ENCODE peak calls at places on chromosomes 5 and 9, in four cellular contexts. W is AG10803, S is IMR-90, V is cardiac muscle cell. Z is an unnamed sample.

GRCh38 chr5:111927191-111927590 is 170.2 kb upstream of the NREP start:
- DNase-seq in W (no peak), S (peak), V (no peak), Z (no peak)

GRCh38 chr5:158422653-158423505 is 563.9 kb upstream of the CLINT1 start:
- DNase-seq in S (peak), W (no peak), V (no peak), Z (no peak)

GRCh38 chr5:28473531-28474107 is 1435.2 kb upstream of the CDH9 start:
- DNase-seq in W (no peak), V (peak), S (no peak), Z (no peak)

GRCh38 chr5:171395042-171395441 is 7.4 kb downstream of the NPM1 start:
- DNase-seq in V (no peak), S (no peak), W (no peak), Z (no peak)

GRCh38 chr9:126663661-126664072 is 49.9 kb downstream of the LMX1B start:
- DNase-seq in W (no peak), S (no peak), V (no peak), Z (no peak)

GRCh38 chr5:27778121-27778520 is 739.7 kb upstream of the CDH9 start:
- DNase-seq in V (no peak), S (no peak), W (no peak), Z (no peak)

GRCh38 chr9:86575825-86576488 is 221.7 kb upstream of the TUT7 start:
- DNase-seq in W (no peak), V (no peak), S (no peak), Z (no peak)

GRCh38 chr5:69213513-69214215 is 21.0 kb upstream of the CDK7 start:
- DNase-seq in S (peak), V (no peak), W (peak), Z (no peak)

GRCh38 chr5:119271758-119272730 is 83.8 kb upstream of the TNFAIP8 start:
- DNase-seq in W (peak), S (no peak), V (no peak), Z (no peak)

GRCh38 chr9:92650839-92651621 is 18.9 kb downstream of the IPPK start:
- DNase-seq in W (peak), S (peak), V (no peak), Z (no peak)

GRCh38 chr9:129497837-129498450 is 123.0 kb downstream of the C9orf50 start:
- DNase-seq in W (no peak), V (no peak), S (no peak), Z (no peak)

GRCh38 chr5:121870489-121870888 is 18.8 kb downstream of the FTMT start:
- DNase-seq in W (no peak), S (peak), V (no peak), Z (no peak)

GRCh38 chr9:112029921-112030444 is 133.4 kb downstream of the UGCG start:
- DNase-seq in V (peak), S (peak), W (peak), Z (no peak)

GRCh38 chr5:150133581-150134197 is 22.0 kb downstream of the PDGFRB start:
- DNase-seq in W (no peak), V (no peak), S (no peak), Z (no peak)

GRCh38 chr9:98445576-98445975 is 190.1 kb upstream of the TBC1D2 start:
- DNase-seq in V (no peak), S (no peak), W (no peak), Z (no peak)

GRCh38 chr5:171092194-171092593 is 216.9 kb upstream of the TLX3 start:
- DNase-seq in S (peak), W (peak), V (no peak), Z (no peak)

GRCh38 chr5:157390924-157391297 is 69.1 kb upstream of the NIPAL4 start:
- DNase-seq in V (no peak), S (no peak), W (no peak), Z (no peak)

GRCh38 chr9:86350006-86350755 is 4.0 kb downstream of the TUT7 start:
- DNase-seq in S (no peak), V (no peak), W (no peak), Z (peak)

GRCh38 chr9:135718616-135719015 is 16.6 kb downstream of the KCNT1 start:
- DNase-seq in W (peak), S (peak), V (no peak), Z (no peak)

GRCh38 chr5:67528953-67529352 is 332.4 kb upstream of the CD180 start:
- DNase-seq in V (no peak), S (no peak), W (no peak), Z (no peak)

DNA sequence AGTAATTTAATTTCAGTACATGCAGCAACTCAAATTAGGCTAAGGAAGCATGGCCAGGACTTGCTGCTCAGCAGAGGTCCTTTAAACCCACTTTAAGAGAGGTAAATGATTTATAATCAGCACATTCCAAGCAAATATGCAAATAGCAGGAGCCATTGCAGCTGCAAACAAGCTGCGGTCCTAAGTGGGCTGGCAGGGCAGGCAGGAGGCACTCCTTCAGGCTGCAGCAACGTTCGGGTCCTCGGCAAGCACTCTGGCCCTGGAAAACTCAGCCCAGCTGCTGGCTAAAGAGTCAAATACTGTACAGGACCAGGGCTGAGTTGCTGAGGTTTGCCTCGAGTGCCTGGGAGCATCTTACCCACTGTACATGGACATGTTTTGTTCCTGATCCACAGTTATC is 126.9 kb downstream of the FSTL4 start:
- DNase-seq in V (no peak), S (no peak), W (no peak), Z (no peak)
- TF ChIP-seq CTCF in V (no peak), S (no peak), W (no peak), Z (no peak)

GRCh38 chr5:109905906-109906305 is 216.2 kb downstream of the MAN2A1 start:
- DNase-seq in V (no peak), S (no peak), W (no peak), Z (no peak)
- TF ChIP-seq CTCF in V (no peak), S (no peak), W (no peak), Z (no peak)

GRCh38 chr5:168603776-168604175 is 24.6 kb upstream of the PANK3 start:
- DNase-seq in V (no peak), W (peak), S (no peak), Z (no peak)
- TF ChIP-seq CTCF in V (no peak), W (no peak), S (no peak), Z (no peak)

DNA sequence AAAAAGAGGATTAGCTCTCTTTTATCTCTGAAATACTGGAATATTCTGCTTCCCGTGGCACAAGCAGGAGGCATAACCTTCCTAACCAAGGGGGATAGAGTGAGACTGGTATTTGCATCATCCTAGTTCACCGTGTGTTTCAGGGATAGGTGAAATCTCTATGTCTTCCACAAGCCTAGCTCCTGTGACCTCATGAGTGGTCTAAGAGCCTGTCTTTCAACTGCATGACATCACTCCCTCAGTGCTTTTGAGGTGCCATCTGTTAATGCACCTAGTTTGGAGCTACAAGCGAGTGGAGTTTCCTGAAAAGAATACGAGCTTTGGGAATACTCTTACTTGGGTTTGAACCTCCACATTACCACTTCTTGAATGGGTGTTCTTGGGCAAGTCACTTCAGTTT is 181.8 kb downstream of the PAPPA start:
- DNase-seq in V (no peak), W (no peak), S (no peak), Z (no peak)
- TF ChIP-seq CTCF in V (no peak), W (no peak), S (no peak), Z (no peak)

DNA sequence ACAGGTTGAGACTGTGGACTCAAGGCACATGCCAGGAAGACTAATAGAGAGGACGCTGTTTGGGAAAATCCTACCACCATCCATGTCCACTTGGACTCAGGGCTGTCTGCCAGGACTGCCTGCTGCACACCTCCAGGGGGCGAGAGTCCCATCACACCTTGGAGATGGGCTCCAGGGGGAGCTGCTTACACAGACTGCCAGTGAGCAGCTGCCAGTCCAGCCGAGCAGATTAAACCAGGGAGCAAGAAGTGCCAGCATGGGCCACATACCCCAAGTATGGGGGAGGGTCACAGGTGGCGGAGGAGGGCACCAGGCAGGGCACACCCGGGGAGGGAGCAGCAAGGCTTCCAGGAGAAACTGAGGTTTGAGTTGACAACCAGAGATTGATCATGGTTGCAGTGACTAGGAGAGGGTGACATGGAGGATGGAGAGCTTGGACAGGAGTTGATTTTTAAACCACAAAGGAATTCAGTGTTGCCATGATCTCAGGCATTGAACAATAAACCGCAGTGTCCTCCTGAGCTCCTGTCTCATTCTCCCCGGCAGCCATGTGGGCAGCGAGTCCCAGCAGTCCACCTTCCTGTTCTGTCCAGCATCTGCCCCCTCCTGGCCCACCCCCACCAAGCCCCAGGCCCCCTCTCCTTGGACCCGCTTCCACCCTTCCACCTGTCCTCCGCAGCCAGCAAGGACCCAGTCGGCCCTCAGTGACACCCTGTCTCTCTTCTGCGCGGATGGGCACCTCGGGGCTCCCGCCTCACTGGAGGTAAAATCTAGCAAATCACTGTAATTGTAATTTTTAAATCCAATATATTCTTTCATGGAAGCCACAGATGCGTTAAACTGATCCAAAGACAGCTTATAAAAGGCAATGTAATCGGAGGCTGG is 3.1 kb upstream of the VAV2 start:
- DNase-seq in W (peak), S (no peak), V (no peak), Z (no peak)
- TF ChIP-seq CTCF in W (peak), S (peak), V (no peak), Z (no peak)

GRCh38 chr9:69672828-69673640 is 863 bp upstream of the APBA1 start:
- DNase-seq in S (peak), V (peak), W (peak), Z (peak)
- TF ChIP-seq CTCF in S (peak), V (peak), W (peak), Z (peak)